ENCODE peak calls at places on chromosomes 2 and 18, in nine cellular contexts. G is stimulated activated naive CD8-positive, alpha-beta T cell treated with anti-CD3 and anti-CD28 coated beads, Interleukin-15, Interleukin-2, amounts not matched to agents 100 U/mL and 50 U/mL, for 24 hours; Z is NCI-H1694 treated with DMSO at 0.1 percent for 48 hours; B is DND-41; Y is cardiac fibroblast; D is stimulated activated CD4-positive, alpha-beta T cell treated with anti-CD3 and anti-CD28 coated beads, Interleukin-1b, Interleukin-23, amount 100 ng/mL, for 1 hour; U is NCI-H226; W is activated T-cell treated with anti-CD3 and anti-CD28 coated beads, Interleukin-2, amount 50 U/mL, for 1 hour; O is GM13976. A is an unnamed sample.

GRCh38 chr2:217392930-217393584 is 533.2 kb upstream of the TNP1 start:
- DNase-seq in G (no peak), Z (no peak), B (no peak), Y (no peak), D (no peak), U (no peak), W (no peak), O (no peak), A (no peak)

GRCh38 chr2:28357948-28358667 is 34.5 kb upstream of the FOSL2 start:
- DNase-seq in G (no peak), Z (no peak), B (no peak), Y (no peak), D (no peak), U (no peak), W (no peak), O (no peak), A (no peak)

GRCh38 chr2:152466041-152466440 is 131.1 kb downstream of the FMNL2 start:
- DNase-seq in G (no peak), Z (no peak), B (no peak), Y (peak), D (no peak), U (peak), W (no peak), O (no peak), A (no peak)

GRCh38 chr18:53941601-53942335 is 282.7 kb downstream of the MBD2 start:
- DNase-seq in G (no peak), Z (no peak), B (no peak), Y (peak), D (no peak), U (peak), W (no peak), O (no peak), A (no peak)

GRCh38 chr2:127661949-127662510 is 13.3 kb downstream of the LIMS2 start:
- DNase-seq in G (no peak), Z (no peak), B (no peak), Y (peak), D (no peak), U (no peak), W (no peak), O (no peak), A (peak)

GRCh38 chr2:42523341-42523740 is 29.6 kb upstream of the KCNG3 start:
- DNase-seq in G (no peak), Z (no peak), B (no peak), Y (no peak), D (no peak), U (no peak), W (peak), O (no peak), A (no peak)

GRCh38 chr2:216921057-216921456 is 61.2 kb upstream of the TNP1 start:
- DNase-seq in G (no peak), Z (no peak), B (no peak), Y (no peak), D (no peak), U (no peak), W (no peak), O (no peak), A (peak)

GRCh38 chr2:216299588-216299987 is 72.7 kb downstream of the MARCHF4 start:
- DNase-seq in G (no peak), Z (no peak), B (no peak), Y (peak), D (no peak), U (no peak), W (no peak), O (no peak), A (peak)

GRCh38 chr18:68893396-68893795 is 95.5 kb downstream of the CCDC102B start:
- DNase-seq in G (no peak), Z (no peak), B (no peak), Y (no peak), D (no peak), U (no peak), W (no peak), O (no peak), A (no peak)

GRCh38 chr2:161576421-161576820 is 47.8 kb upstream of the SLC4A10 start:
- DNase-seq in G (peak), Z (no peak), B (peak), Y (peak), D (no peak), U (no peak), W (no peak), O (peak), A (no peak)

GRCh38 chr2:219609149-219609750 is 11.6 kb downstream of the STK11IP start:
- DNase-seq in G (no peak), Z (no peak), B (no peak), Y (no peak), D (no peak), U (no peak), W (no peak), O (no peak), A (no peak)

GRCh38 chr2:1269812-1270211 is 143.5 kb upstream of the TPO start:
- DNase-seq in G (no peak), Z (no peak), B (no peak), Y (no peak), D (no peak), U (no peak), W (no peak), O (no peak), A (peak)

GRCh38 chr2:174121178-174121577 is 127.2 kb downstream of the OLA1 start:
- DNase-seq in G (no peak), Z (no peak), B (no peak), Y (no peak), D (no peak), U (no peak), W (no peak), O (no peak), A (peak)

GRCh38 chr2:7625392-7626138 is 708.4 kb downstream of the RNF144A start:
- DNase-seq in G (no peak), Z (no peak), B (no peak), Y (no peak), D (no peak), U (no peak), W (no peak), O (peak), A (no peak)

GRCh38 chr2:44753552-44754285 is 187.8 kb upstream of the SIX3 start:
- DNase-seq in G (peak), Z (no peak), B (peak), Y (no peak), D (no peak), U (no peak), W (no peak), O (no peak), A (no peak)

GRCh38 chr2:105388971-105389381 is 9.9 kb downstream of the FHL2 start:
- DNase-seq in G (no peak), Z (no peak), B (no peak), Y (peak), D (no peak), U (peak), W (no peak), O (no peak), A (no peak)

GRCh38 chr2:126882736-126883660 is 15.7 kb upstream of the TEX51 start:
- DNase-seq in G (no peak), Z (no peak), B (no peak), Y (no peak), D (no peak), U (no peak), W (no peak), O (no peak), A (peak)

GRCh38 chr2:167052825-167053224 is 164.5 kb downstream of the XIRP2 start:
- DNase-seq in G (no peak), Z (no peak), B (no peak), Y (peak), D (no peak), U (peak), W (no peak), O (no peak), A (no peak)

GRCh38 chr2:21333694-21334093 is 209.9 kb downstream of the TDRD15 start:
- DNase-seq in G (no peak), Z (no peak), B (no peak), Y (no peak), D (no peak), U (peak), W (no peak), O (no peak), A (no peak)

GRCh38 chr2:145598434-145598833 is 1078.5 kb upstream of the ZEB2 start:
- DNase-seq in G (no peak), Z (no peak), B (no peak), Y (peak), D (no peak), U (no peak), W (no peak), O (no peak), A (no peak)

GRCh38 chr2:128770143-128771080 is 451.7 kb upstream of the HS6ST1 start:
- DNase-seq in G (no peak), Z (no peak), B (peak), Y (no peak), D (no peak), U (no peak), W (no peak), O (no peak), A (peak)

GRCh38 chr2:212027681-212028628 is 510.6 kb downstream of the ERBB4 start:
- DNase-seq in G (no peak), Z (no peak), B (no peak), Y (peak), D (no peak), U (no peak), W (no peak), O (no peak), A (no peak)

GRCh38 chr2:205700331-205701132 is 18.2 kb downstream of the NRP2 start:
- DNase-seq in G (peak), Z (no peak), B (no peak), Y (peak), D (no peak), U (peak), W (no peak), O (no peak), A (peak)

GRCh38 chr2:133566967-133567645 is 1.2 kb downstream of the NCKAP5 start:
- DNase-seq in G (no peak), Z (no peak), B (no peak), Y (peak), D (no peak), U (no peak), W (no peak), O (no peak), A (peak)

GRCh38 chr2:105381119-105381668 is 17.7 kb downstream of the FHL2 start:
- DNase-seq in G (no peak), Z (no peak), B (no peak), Y (peak), D (no peak), U (no peak), W (no peak), O (no peak), A (no peak)

GRCh38 chr18:73975266-73975665 is 172.4 kb downstream of the FBXO15 start:
- DNase-seq in G (peak), Z (no peak), B (peak), Y (no peak), D (no peak), U (no peak), W (no peak), O (no peak), A (no peak)

GRCh38 chr2:193963472-193964119 is 1693.4 kb upstream of the SLC39A10 start:
- DNase-seq in G (peak), Z (peak), B (peak), Y (peak), D (no peak), U (peak), W (no peak), O (peak), A (no peak)

GRCh38 chr2:3476386-3477033 is 42.8 kb downstream of the ADI1 start:
- DNase-seq in G (no peak), Z (no peak), B (no peak), Y (no peak), D (no peak), U (no peak), W (no peak), O (no peak), A (no peak)

GRCh38 chr18:7370812-7371211 is 139.9 kb downstream of the LRRC30 start:
- DNase-seq in G (no peak), Z (no peak), B (no peak), Y (peak), D (no peak), U (no peak), W (no peak), O (no peak), A (no peak)

GRCh38 chr18:44715245-44715644 is 34.6 kb downstream of the SETBP1 start:
- DNase-seq in G (no peak), Z (no peak), B (no peak), Y (peak), D (no peak), U (no peak), W (no peak), O (no peak), A (peak)